ENCODE peak calls at places on chromosomes 6 and 20, in seven cellular contexts. C is EH; X is lower leg skin; L is D341Med; T is cardiac muscle cell; S is activated T-cell treated with anti-CD3 and anti-CD28 coated beads, Interleukin-2, amount 50 U/mL, for 72 hours; H is substantia nigra. U is an unnamed sample.

GRCh38 chr6:98641929-98642328 is 192.4 kb upstream of the POU3F2 start:
- DNase-seq in C (no peak), X (no peak), L (no peak), T (no peak), S (no peak), H (no peak), U (no peak)

GRCh38 chr6:35041086-35041855 is 99.9 kb downstream of the TCP11 start:
- DNase-seq in C (no peak), X (peak; percentile 49), L (no peak), T (no peak), S (no peak), H (no peak), U (no peak)

GRCh38 chr20:53900380-53900999 is 169.9 kb downstream of the BCAS1 start:
- DNase-seq in C (peak; percentile 94), X (no peak), L (no peak), T (no peak), S (no peak), H (no peak), U (no peak)

GRCh38 chr6:155561262-155561970 is 105.8 kb upstream of the NOX3 start:
- DNase-seq in C (peak; percentile 32), X (no peak), L (no peak), T (no peak), S (no peak), H (no peak), U (no peak)

GRCh38 chr6:122202576-122203137 is 196.8 kb upstream of the HSF2 start:
- DNase-seq in C (peak; percentile 5), X (no peak), L (no peak), T (no peak), S (no peak), H (no peak), U (no peak)

GRCh38 chr6:14270925-14271791 is 153.6 kb downstream of the CD83 start:
- DNase-seq in C (peak; percentile 87), X (peak; percentile 88), L (no peak), T (no peak), S (peak; percentile 57), H (no peak), U (peak; percentile 77)

GRCh38 chr6:26613201-26613600 is 16.4 kb downstream of the ABT1 start:
- DNase-seq in C (no peak), X (no peak), L (no peak), T (no peak), S (no peak), H (no peak), U (no peak)

GRCh38 chr6:148382856-148383255 is 40.2 kb downstream of the SASH1 start:
- DNase-seq in C (no peak), X (no peak), L (no peak), T (no peak), S (no peak), H (no peak), U (no peak)

GRCh38 chr6:20092071-20092566 is 120.2 kb downstream of the MBOAT1 start:
- DNase-seq in C (peak; percentile 57), X (no peak), L (peak; percentile 36), T (peak; percentile 58), S (no peak), H (no peak), U (no peak)

GRCh38 chr20:39019805-39020325 is 57.7 kb downstream of the DHX35 start:
- DNase-seq in C (peak; percentile 16), X (no peak), L (no peak), T (no peak), S (peak; percentile 66), H (no peak), U (peak; percentile 70)

GRCh38 chr20:37727247-37727956 is 33.6 kb downstream of the CTNNBL1 start:
- DNase-seq in C (peak; percentile 44), X (no peak), L (peak; percentile 40), T (peak; percentile 64), S (no peak), H (no peak), U (no peak)